ENCODE peak calls at places on chromosomes 12 and 14, in nine cellular contexts. N, J, B, O, L, K, X, I and U are unnamed samples.

GRCh38 chr14:22843123-22843925 is 6.9 kb downstream of the MMP14 start:
- DNase-seq in N (no peak), J (no peak), B (no peak), O (no peak), L (no peak), K (no peak), X (no peak), I (no peak), U (no peak)

GRCh38 chr14:104689620-104690265 is 325 bp downstream of the INF2 start:
- DNase-seq in N (no peak), J (no peak), B (no peak), O (peak), L (no peak), K (no peak), X (no peak), I (no peak), U (no peak)

GRCh38 chr12:118059645-118060275 is 1.2 kb downstream of the WSB2 start:
- DNase-seq in N (no peak), J (peak), B (no peak), O (no peak), L (peak), K (no peak), X (no peak), I (no peak), U (no peak)

GRCh38 chr14:89576132-89576923 is 159.3 kb upstream of the FOXN3 start:
- DNase-seq in N (no peak), J (no peak), B (no peak), O (no peak), L (peak), K (no peak), X (no peak), I (no peak), U (no peak)

GRCh38 chr12:101698782-101699347 is 1.4 kb downstream of the CHPT1 start:
- DNase-seq in N (no peak), J (peak), B (peak), O (peak), L (no peak), K (no peak), X (no peak), I (no peak), U (no peak)

GRCh38 chr14:51990488-51990887 is 1.1 kb downstream of the RTRAF start:
- DNase-seq in N (no peak), J (no peak), B (no peak), O (no peak), L (no peak), K (no peak), X (no peak), I (no peak), U (no peak)

GRCh38 chr12:107130830-107131760 is 37.7 kb upstream of the CRY1 start:
- DNase-seq in N (no peak), J (no peak), B (no peak), O (peak), L (no peak), K (no peak), X (no peak), I (no peak), U (no peak)

GRCh38 chr12:66500094-66500493 is 178.8 kb downstream of the GRIP1 start:
- DNase-seq in N (no peak), J (no peak), B (no peak), O (no peak), L (no peak), K (no peak), X (no peak), I (no peak), U (no peak)

GRCh38 chr14:81303258-81303935 is 82.6 kb upstream of the GTF2A1 start:
- DNase-seq in N (no peak), J (peak), B (no peak), O (no peak), L (no peak), K (peak), X (no peak), I (peak), U (peak)

GRCh38 chr12:89768586-89769482 is 60.2 kb upstream of the ATP2B1 start:
- DNase-seq in N (no peak), J (no peak), B (peak), O (no peak), L (no peak), K (peak), X (no peak), I (peak), U (no peak)

GRCh38 chr12:106736051-106736957 is 38.2 kb upstream of the RIC8B start:
- DNase-seq in N (no peak), J (no peak), B (peak), O (no peak), L (peak), K (no peak), X (no peak), I (no peak), U (no peak)

GRCh38 chr14:92696356-92696755 is 52.1 kb downstream of the LGMN start:
- DNase-seq in N (no peak), J (no peak), B (no peak), O (no peak), L (no peak), K (no peak), X (no peak), I (no peak), U (no peak)

GRCh38 chr12:101038289-101038871 is 171.7 kb downstream of the SLC5A8 start:
- DNase-seq in N (no peak), J (no peak), B (peak), O (no peak), L (no peak), K (peak), X (no peak), I (no peak), U (no peak)

GRCh38 chr12:49340095-49340870 is 3.3 kb upstream of the C1QL4 start:
- DNase-seq in N (no peak), J (no peak), B (no peak), O (no peak), L (no peak), K (no peak), X (no peak), I (no peak), U (no peak)

GRCh38 chr12:53070901-53071492 is 8.2 kb downstream of the SPRYD3 start:
- DNase-seq in N (no peak), J (no peak), B (no peak), O (no peak), L (no peak), K (no peak), X (no peak), I (no peak), U (no peak)

GRCh38 chr12:113142886-113143329 is 6.6 kb upstream of the CFAP73 start:
- DNase-seq in N (no peak), J (no peak), B (no peak), O (no peak), L (no peak), K (no peak), X (no peak), I (no peak), U (no peak)

GRCh38 chr12:49552014-49552413 is 13.2 kb downstream of the KCNH3 start:
- DNase-seq in N (no peak), J (no peak), B (no peak), O (peak), L (no peak), K (peak), X (no peak), I (no peak), U (no peak)

GRCh38 chr12:79614730-79615129 is 76.0 kb downstream of the PAWR start:
- DNase-seq in N (no peak), J (no peak), B (no peak), O (no peak), L (no peak), K (peak), X (no peak), I (no peak), U (no peak)

GRCh38 chr12:111056618-111057521 is 136.5 kb upstream of the MYL2 start:
- DNase-seq in N (peak), J (peak), B (no peak), O (peak), L (no peak), K (peak), X (no peak), I (no peak), U (peak)

GRCh38 chr14:104702106-104702505 is 12.7 kb downstream of the INF2 start:
- DNase-seq in N (no peak), J (no peak), B (no peak), O (no peak), L (no peak), K (no peak), X (no peak), I (no peak), U (no peak)

GRCh38 chr12:15982471-15982870 is 71.3 kb downstream of the DERA start:
- DNase-seq in N (no peak), J (no peak), B (peak), O (peak), L (peak), K (no peak), X (no peak), I (no peak), U (no peak)
- TF ChIP-seq CTCF in N (peak), J (no peak), B (peak), O (peak), L (peak), K (peak), X (peak), I (peak), U (no peak)

DNA sequence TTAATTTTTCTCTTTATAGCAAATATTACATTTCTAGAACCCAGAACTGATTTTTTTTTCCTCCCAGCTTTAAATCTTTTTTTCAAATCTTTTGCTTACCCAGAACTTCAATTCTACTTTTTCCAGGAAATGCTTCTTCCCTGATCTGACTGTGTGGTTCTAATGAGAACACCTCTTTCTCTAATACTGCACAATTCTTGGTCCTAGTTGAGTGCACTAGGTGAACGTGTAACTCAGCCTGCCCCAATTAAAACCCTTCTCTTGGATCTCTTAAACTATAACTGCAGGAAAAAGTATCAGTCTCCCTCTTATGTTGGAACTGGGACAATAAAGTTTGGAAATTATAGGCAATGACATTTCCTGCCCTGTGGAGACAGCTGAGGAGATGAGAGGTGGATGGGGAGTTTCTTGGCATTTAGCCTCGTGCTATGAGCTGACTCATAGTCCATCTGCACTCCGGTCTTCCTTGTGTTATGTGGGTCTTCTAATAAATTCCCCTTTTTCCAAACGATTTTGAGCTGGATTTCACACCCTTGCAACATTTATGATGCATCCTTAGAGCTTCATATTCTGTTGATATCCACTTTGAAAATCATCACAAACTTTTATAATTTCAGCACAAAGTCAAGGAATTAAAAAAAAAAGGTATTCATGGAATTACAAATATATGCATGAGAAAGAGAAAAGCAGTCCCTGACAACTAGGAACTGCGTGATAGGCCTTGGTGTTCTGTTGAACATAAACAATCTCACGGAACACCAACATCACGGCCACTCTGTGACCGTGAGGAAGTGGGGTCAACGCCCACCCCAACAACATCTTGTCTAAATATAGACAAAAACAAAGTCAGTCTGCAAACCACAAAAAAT is 52.4 kb downstream of the BRMS1L start:
- DNase-seq in N (peak), J (no peak), B (peak), O (no peak), L (no peak), K (peak), X (no peak), I (peak), U (no peak)
- TF ChIP-seq CTCF in N (no peak), J (no peak), B (no peak), O (no peak), L (no peak), K (no peak), X (no peak), I (no peak), U (no peak)

GRCh38 chr12:54689034-54689372 is 40.8 kb upstream of the DCD start:
- DNase-seq in N (no peak), J (no peak), B (no peak), O (no peak), L (peak), K (no peak), X (no peak), I (no peak), U (no peak)

GRCh38 chr12:54692353-54692752 is 44.2 kb upstream of the DCD start:
- DNase-seq in N (no peak), J (no peak), B (no peak), O (no peak), L (no peak), K (no peak), X (no peak), I (no peak), U (peak)

GRCh38 chr12:54688309-54689033 is 40.3 kb upstream of the DCD start:
- DNase-seq in N (no peak), J (no peak), B (no peak), O (no peak), L (no peak), K (no peak), X (no peak), I (no peak), U (no peak)

GRCh38 chr12:54684636-54685630 is 36.8 kb upstream of the DCD start:
- DNase-seq in N (no peak), J (no peak), B (no peak), O (no peak), L (peak), K (no peak), X (no peak), I (no peak), U (no peak)

GRCh38 chr12:54689984-54690383 is 41.8 kb upstream of the DCD start:
- DNase-seq in N (no peak), J (no peak), B (no peak), O (no peak), L (peak), K (peak), X (no peak), I (no peak), U (no peak)
- TF ChIP-seq CTCF in N (no peak), J (no peak), B (no peak), O (no peak), L (peak), K (peak), X (no peak), I (no peak), U (peak)

GRCh38 chr12:29427964-29428363 is 47.0 kb upstream of the ERGIC2 start:
- DNase-seq in N (no peak), J (peak), B (peak), O (peak), L (peak), K (no peak), X (no peak), I (no peak), U (peak)
- TF ChIP-seq CTCF in N (no peak), J (peak), B (peak), O (peak), L (peak), K (peak), X (no peak), I (no peak), U (peak)

GRCh38 chr12:2794736-2795289 is at the start of gene FKBP4:
- DNase-seq in N (peak), J (peak), B (peak), O (peak), L (peak), K (peak), X (peak), I (peak), U (peak)

GRCh38 chr12:2800046-2800570 is 5.3 kb downstream of the FKBP4 start:
- DNase-seq in N (no peak), J (no peak), B (no peak), O (no peak), L (no peak), K (peak), X (no peak), I (no peak), U (no peak)

GRCh38 chr12:2795291-2796186 is 769 bp downstream of the FKBP4 start:
- DNase-seq in N (peak), J (peak), B (peak), O (peak), L (peak), K (peak), X (no peak), I (peak), U (no peak)

GRCh38 chr12:2796187-2796663 is 1.5 kb downstream of the FKBP4 start:
- DNase-seq in N (no peak), J (peak), B (no peak), O (no peak), L (peak), K (peak), X (no peak), I (peak), U (no peak)

GRCh38 chr12:2797721-2798418 is 3.1 kb downstream of the FKBP4 start:
- DNase-seq in N (no peak), J (no peak), B (peak), O (no peak), L (no peak), K (peak), X (no peak), I (no peak), U (no peak)
- TF ChIP-seq CTCF in N (no peak), J (no peak), B (peak), O (peak), L (peak), K (peak), X (no peak), I (no peak), U (peak)

DNA sequence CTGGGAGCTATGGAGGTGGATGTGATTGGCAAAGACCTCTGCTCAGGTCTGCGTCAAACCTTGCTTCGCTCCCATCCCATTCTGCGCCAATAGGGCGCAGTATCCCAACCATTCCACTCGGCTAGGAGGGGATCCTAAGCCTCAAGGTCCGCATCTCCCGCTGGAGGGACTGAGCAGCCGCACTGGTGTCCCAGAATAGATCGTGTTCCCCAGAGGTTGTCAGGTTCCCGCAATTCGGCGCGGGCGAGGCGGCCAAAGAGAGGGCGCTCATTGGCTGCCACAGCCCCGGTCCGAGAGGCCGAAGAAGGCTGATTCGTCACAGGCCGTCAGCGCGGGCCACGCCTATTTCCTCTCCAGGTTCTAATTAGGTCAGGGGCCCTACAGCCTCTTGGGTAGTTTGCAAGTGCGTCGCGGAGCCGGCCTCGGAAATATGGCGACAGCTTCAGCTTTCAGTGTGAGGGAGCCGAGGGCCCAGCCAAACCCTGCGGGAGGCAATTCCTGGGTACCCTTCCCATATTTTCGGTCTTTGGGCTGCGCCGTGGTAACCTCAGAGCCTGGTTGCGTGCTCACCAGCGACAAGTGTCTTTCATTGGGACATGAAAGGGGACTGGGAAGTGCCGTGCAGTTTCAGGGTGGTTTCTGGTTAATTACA is 5.0 kb downstream of the OR10AD1 start:
- DNase-seq in N (peak), J (peak), B (peak), O (peak), L (peak), K (peak), X (peak), I (peak), U (peak)
- TF ChIP-seq CTCF in N (peak), J (no peak), B (peak), O (no peak), L (peak), K (no peak), X (no peak), I (no peak), U (peak)

GRCh38 chr12:6938353-6939186 is 5.0 kb upstream of the RNU7-1 start:
- DNase-seq in N (no peak), J (no peak), B (no peak), O (peak), L (no peak), K (no peak), X (no peak), I (no peak), U (no peak)

GRCh38 chr12:6939187-6939540 is 4.5 kb upstream of the RNU7-1 start:
- DNase-seq in N (no peak), J (no peak), B (no peak), O (no peak), L (no peak), K (no peak), X (no peak), I (no peak), U (no peak)

GRCh38 chr12:6936378-6936638 is 7.3 kb upstream of the RNU7-1 start:
- DNase-seq in N (no peak), J (no peak), B (no peak), O (no peak), L (no peak), K (no peak), X (no peak), I (no peak), U (no peak)

GRCh38 chr12:6936642-6937480 is 6.8 kb upstream of the RNU7-1 start:
- DNase-seq in N (no peak), J (peak), B (no peak), O (peak), L (peak), K (no peak), X (no peak), I (no peak), U (no peak)

GRCh38 chr12:6937481-6938352 is 5.9 kb upstream of the RNU7-1 start:
- DNase-seq in N (peak), J (peak), B (peak), O (peak), L (peak), K (peak), X (peak), I (peak), U (peak)
- TF ChIP-seq CTCF in N (peak), J (peak), B (peak), O (peak), L (peak), K (peak), X (peak), I (peak), U (peak)

GRCh38 chr12:95583933-95584332 is 32.7 kb upstream of the USP44 start:
- DNase-seq in N (no peak), J (no peak), B (no peak), O (no peak), L (no peak), K (no peak), X (no peak), I (no peak), U (no peak)

GRCh38 chr12:95577820-95578219 is 26.5 kb upstream of the USP44 start:
- DNase-seq in N (no peak), J (no peak), B (no peak), O (no peak), L (no peak), K (no peak), X (no peak), I (no peak), U (no peak)

GRCh38 chr12:95582230-95583058 is 31.2 kb upstream of the USP44 start:
- DNase-seq in N (no peak), J (no peak), B (peak), O (peak), L (peak), K (peak), X (no peak), I (no peak), U (no peak)
- TF ChIP-seq CTCF in N (peak), J (no peak), B (peak), O (peak), L (peak), K (peak), X (peak), I (peak), U (no peak)

DNA sequence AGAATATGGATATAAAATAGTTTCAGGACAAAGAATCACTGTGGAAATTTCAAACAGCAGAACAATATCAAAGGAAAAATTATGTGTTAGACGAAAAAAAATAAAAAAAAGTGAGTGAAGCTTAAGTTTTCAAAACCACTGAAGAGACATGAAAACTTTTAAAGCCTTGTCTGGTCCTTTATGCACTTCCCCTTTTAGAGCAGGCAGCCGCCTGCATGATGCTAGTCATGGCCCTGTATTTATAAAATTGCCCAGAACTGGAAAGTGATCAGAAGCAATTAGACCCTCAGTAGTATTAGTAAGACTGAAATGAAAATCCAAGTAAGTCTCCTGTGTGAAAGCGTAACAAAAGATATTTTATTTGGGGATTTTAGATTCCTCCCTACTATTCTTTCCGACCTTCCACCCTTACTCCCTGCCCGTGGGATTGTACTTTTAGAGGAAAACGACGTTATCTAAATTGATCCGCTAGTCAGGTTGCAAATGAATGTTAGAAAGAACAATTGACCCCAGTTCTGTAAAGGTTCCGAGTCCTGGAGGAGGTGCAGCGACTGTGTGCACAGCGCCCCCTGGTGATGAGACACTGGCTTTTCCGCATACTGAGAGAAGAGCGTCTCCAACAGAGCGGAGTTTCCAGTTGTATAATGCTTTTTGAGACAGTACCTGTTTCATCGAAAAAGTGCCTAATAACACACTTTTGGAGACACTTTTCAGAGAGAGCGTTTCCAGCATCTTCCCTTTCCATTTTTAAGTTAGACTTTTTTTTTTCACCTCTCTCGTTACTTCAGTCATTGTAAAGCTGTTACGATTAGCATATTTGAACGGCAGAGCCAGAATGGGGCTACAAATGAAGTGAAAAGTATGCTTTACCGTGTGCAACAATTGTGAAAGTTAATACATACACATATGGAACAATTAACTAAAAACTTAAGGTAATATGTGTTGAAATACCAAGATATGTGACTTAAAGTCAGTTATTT is 12.4 kb downstream of the MGST1 start:
- DNase-seq in N (peak), J (no peak), B (peak), O (peak), L (peak), K (peak), X (no peak), I (peak), U (peak)
- TF ChIP-seq CTCF in N (peak), J (peak), B (peak), O (peak), L (peak), K (peak), X (peak), I (peak), U (peak)